ENCODE peak calls at places on chromosomes 5 and 9, in four cellular contexts. H is GM12878, D is H1, J is K562. F is an unnamed sample.

GRCh38 chr9:87401681-87402080 is 96.0 kb upstream of the DAPK1 start:
- DNase-seq in D (no peak), H (no peak), J (no peak), F (no peak)

GRCh38 chr9:107869111-107869510 is 379.5 kb upstream of the KLF4 start:
- DNase-seq in H (no peak), J (no peak), D (no peak), F (no peak)

GRCh38 chr5:96729156-96729555 is 67.0 kb downstream of the CAST start:
- DNase-seq in H (no peak), D (no peak), J (no peak), F (no peak)

GRCh38 chr9:68942790-68943189 is 71.1 kb downstream of the PRKACG start:
- DNase-seq in J (no peak), D (no peak), H (no peak), F (no peak)

GRCh38 chr5:171442287-171443042 is 23.0 kb downstream of the FGF18 start:
- DNase-seq in J (peak), D (no peak), H (no peak), F (no peak)

GRCh38 chr9:104903609-104904008 is 24.3 kb downstream of the ABCA1 start:
- DNase-seq in D (no peak), H (no peak), J (no peak), F (no peak)

GRCh38 chr5:168260353-168261211 is 30.9 kb upstream of the WWC1 start:
- DNase-seq in D (no peak), H (no peak), J (no peak), F (no peak)

GRCh38 chr9:129454468-129455067 is 166.3 kb downstream of the C9orf50 start:
- DNase-seq in J (no peak), D (no peak), H (no peak), F (no peak)

GRCh38 chr9:96644137-96644536 is 11.0 kb downstream of the PRXL2C start:
- DNase-seq in J (no peak), H (no peak), D (no peak), F (no peak)

GRCh38 chr9:95004452-95005275 is 278.2 kb downstream of the AOPEP start:
- DNase-seq in D (peak), H (no peak), J (peak), F (no peak)

GRCh38 chr9:90038778-90039177 is 434.0 kb downstream of the GADD45G start:
- DNase-seq in J (no peak), D (peak), H (no peak), F (no peak)

GRCh38 chr5:74237746-74238145 is 402.8 kb downstream of the ENC1 start:
- DNase-seq in J (no peak), H (no peak), D (no peak), F (no peak)

GRCh38 chr5:1762121-1762877 is 37.3 kb downstream of the MRPL36 start:
- DNase-seq in J (no peak), H (no peak), D (peak), F (no peak)

GRCh38 chr5:159786901-159787691 is 129.2 kb upstream of the ADRA1B start:
- DNase-seq in H (no peak), D (no peak), J (no peak), F (no peak)

GRCh38 chr5:95599252-95599651 is 20.6 kb upstream of the GPR150 start:
- DNase-seq in J (no peak), H (no peak), D (no peak), F (no peak)

GRCh38 chr5:27020965-27021364 is 17.4 kb downstream of the CDH9 start:
- DNase-seq in J (no peak), D (no peak), H (no peak), F (no peak)

GRCh38 chr9:128043467-128043868 is 23.7 kb downstream of the NAIF1 start:
- DNase-seq in J (no peak), D (no peak), H (no peak), F (no peak)

GRCh38 chr5:59592101-59592500 is 301.4 kb downstream of the PDE4D start:
- DNase-seq in H (no peak), J (no peak), D (no peak), F (no peak)

GRCh38 chr5:32100230-32100629 is 73.9 kb downstream of the GOLPH3 start:
- DNase-seq in D (peak), J (no peak), H (no peak), F (no peak)

GRCh38 chr9:120904999-120905793 is 21.4 kb downstream of the TRAF1 start:
- DNase-seq in H (no peak), J (peak), D (no peak), F (no peak)

GRCh38 chr9:35910613-35911488 is 1.6 kb downstream of the SPAAR start:
- DNase-seq in H (no peak), D (peak), J (peak), F (peak)

GRCh38 chr9:68897557-68898145 is 116.3 kb downstream of the PRKACG start:
- DNase-seq in D (no peak), H (no peak), J (no peak), F (no peak)

GRCh38 chr5:68251386-68251785 is 35.8 kb downstream of the PIK3R1 start:
- DNase-seq in H (no peak), J (no peak), D (no peak), F (no peak)

GRCh38 chr5:109290231-109290630 is 119.5 kb downstream of the PJA2 start:
- DNase-seq in H (no peak), D (no peak), J (no peak), F (no peak)

GRCh38 chr5:69024241-69024651 is 69.6 kb upstream of the SLC30A5 start:
- DNase-seq in J (peak), H (no peak), D (peak), F (peak)

GRCh38 chr5:117242028-117242427 is 667.4 kb upstream of the SEMA6A start:
- DNase-seq in J (no peak), H (no peak), D (no peak), F (no peak)

DNA sequence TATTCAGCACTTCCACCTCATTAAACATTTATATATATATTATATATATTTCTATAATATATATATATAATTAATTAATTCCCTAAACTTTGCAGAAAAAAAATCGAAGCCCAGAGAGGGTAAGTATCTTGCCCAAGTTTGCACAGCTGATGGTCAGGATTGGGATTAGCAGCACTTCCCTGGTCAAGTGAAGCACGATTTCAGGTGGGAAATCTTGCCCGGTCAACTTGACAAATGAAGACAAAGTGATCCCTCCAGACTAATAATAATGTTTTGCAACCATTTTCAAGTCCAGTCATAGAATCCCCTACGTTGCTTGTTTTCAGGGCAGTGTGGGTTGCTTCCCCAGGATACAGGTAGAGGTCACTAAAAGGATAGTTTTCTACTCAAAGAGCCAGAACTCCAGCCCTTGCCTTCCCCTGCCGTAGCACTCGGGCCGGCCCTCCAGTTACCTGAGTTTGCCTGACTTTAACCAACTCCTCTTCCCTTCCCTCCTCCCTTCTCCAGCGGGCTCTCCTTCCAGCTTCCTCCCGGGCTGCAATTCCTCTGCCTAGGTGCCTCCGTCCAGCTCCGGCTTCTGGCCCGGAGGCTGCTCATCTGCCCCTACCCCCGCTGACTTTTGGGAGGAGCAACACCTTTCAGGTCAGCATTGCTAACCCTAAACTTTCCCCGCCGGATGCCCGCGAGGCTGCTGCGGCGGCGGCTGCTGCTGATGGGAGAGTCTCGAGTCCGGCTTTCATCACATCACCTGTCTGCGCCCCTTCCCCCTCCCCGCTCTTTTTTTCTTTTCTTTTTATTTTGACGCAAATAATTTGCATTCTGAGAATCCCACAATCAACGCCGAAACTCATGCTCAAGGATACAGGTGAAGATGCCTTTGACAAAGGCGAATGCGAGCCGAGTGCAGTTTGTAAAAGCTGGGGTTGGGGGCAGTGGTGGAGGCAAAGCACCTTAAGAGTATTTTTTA is 928 bp downstream of the PRLR start:
- DNase-seq in J (no peak), D (peak), H (no peak), F (no peak)
- TF ChIP-seq EGR1 in J (no peak), D (no peak), H (no peak), F (no peak)

GRCh38 chr9:84716217-84716616 is 46.7 kb downstream of the NTRK2 start:
- DNase-seq in D (no peak), H (no peak), J (no peak), F (no peak)
- H3K4me3 ChIP-seq in D (no peak), H (no peak), J (no peak), F (no peak)

GRCh38 chr9:123567013-123567412 is 211.0 kb downstream of the CRB2 start:
- DNase-seq in D (no peak), J (no peak), H (no peak), F (no peak)
- TF ChIP-seq EGR1 in D (no peak), J (no peak), H (no peak), F (no peak)

GRCh38 chr5:130836729-130837660 is 328.1 kb downstream of the HINT1 start:
- DNase-seq in H (peak), J (no peak), D (no peak), F (no peak)
- H3K4me3 ChIP-seq in H (peak), J (no peak), D (no peak), F (peak)

GRCh38 chr5:139709587-139710369 is 61.6 kb downstream of the CXXC5 start:
- DNase-seq in D (peak), J (no peak), H (no peak), F (no peak)

GRCh38 chr5:139708877-139709586 is 60.9 kb downstream of the CXXC5 start:
- DNase-seq in J (peak), H (no peak), D (no peak), F (no peak)

GRCh38 chr5:139711852-139712171 is 63.7 kb downstream of the CXXC5 start:
- DNase-seq in D (peak), H (no peak), J (no peak), F (no peak)

GRCh38 chr5:139710370-139711066 is 62.4 kb downstream of the CXXC5 start:
- DNase-seq in H (no peak), J (peak), D (peak), F (no peak)

DNA sequence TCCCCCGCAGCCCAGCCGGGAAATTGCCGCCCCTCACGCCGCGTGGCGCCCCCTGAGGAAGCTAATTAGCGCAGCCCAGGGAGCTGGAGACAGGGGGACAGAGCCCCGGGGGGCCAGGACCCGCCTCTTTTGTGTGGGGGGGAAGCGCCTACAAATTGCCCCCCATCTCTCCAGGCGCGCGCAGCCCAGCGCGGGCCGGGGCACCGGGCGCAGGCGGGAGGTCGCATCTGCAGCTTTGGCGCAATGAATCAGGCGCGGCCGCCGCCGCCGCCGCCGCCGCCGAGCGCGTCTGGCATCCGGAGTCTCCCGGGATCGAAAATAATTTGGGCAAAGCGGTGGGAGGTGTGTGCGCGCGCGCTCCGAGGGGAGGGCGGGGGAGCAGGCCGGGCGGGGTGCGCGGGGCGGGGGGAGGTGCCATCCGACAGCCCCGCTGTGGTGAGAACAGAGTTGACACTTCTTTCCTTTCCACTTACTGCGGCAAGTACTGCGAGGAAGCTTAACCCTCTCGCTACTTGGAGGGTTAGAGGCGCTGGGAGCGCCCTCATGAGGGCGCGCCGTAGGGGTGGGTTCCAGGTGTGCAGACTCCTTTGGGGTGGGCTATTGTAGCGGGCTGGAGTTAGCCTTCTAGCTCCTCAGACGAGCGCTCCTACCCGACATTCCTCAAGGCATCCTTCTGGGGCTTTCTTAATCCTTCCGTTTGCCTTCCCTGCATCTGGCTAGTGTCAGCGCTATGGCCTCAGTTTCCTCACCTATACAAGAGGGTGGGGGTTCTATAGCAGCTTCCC is 63.1 kb downstream of the CXXC5 start:
- DNase-seq in J (peak), D (peak), H (no peak), F (no peak)
- TF ChIP-seq EGR1 in J (no peak), D (no peak), H (no peak), F (no peak)

GRCh38 chr9:114656301-114656700 is 1.3 kb downstream of the TEX53 start:
- DNase-seq in D (no peak), J (no peak), H (no peak), F (no peak)
- H3K4me3 ChIP-seq in D (no peak), J (no peak), H (no peak), F (no peak)

DNA sequence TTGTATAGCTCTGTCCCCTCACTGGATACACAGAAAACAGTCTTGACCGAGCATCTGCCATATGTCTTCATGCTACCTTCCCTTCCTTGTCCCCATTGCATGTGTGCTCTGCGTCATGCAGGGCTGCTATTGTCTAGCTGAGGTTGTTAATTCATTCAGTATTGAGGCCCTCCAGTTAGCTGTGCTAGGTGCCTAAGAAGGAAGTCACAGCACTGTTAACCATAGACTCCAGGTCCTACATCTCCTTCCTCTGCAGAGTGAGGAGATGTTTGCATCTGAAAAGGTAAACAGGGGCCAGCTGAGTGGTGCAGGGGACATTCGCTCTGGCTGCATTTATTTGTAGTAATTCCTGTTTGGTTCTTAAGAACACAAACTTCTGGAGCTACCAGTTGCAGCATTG is 48.2 kb downstream of the SLC1A3 start:
- DNase-seq in D (no peak), J (no peak), H (no peak), F (no peak)
- TF ChIP-seq EGR1 in D (no peak), J (no peak), H (no peak), F (no peak)

GRCh38 chr5:76083555-76084495 is 642 bp downstream of the SV2C start:
- DNase-seq in D (peak), J (no peak), H (no peak), F (no peak)
- H3K4me3 ChIP-seq in D (peak), J (no peak), H (peak), F (no peak)

GRCh38 chr9:126705311-126705766 is 91.6 kb downstream of the LMX1B start:
- DNase-seq in D (peak), J (peak), H (no peak), F (peak)

GRCh38 chr9:126705767-126706697 is 92.3 kb downstream of the LMX1B start:
- DNase-seq in H (no peak), J (peak), D (peak), F (peak)

GRCh38 chr9:126708178-126708577 is 94.5 kb downstream of the LMX1B start:
- DNase-seq in H (no peak), J (no peak), D (no peak), F (no peak)

GRCh38 chr9:126706698-126707053 is 92.9 kb downstream of the LMX1B start:
- DNase-seq in H (no peak), J (no peak), D (no peak), F (no peak)

GRCh38 chr9:126707083-126707482 is 93.4 kb downstream of the LMX1B start:
- DNase-seq in D (no peak), J (no peak), H (no peak), F (no peak)
- TF ChIP-seq EGR1 in D (no peak), J (no peak), H (no peak), F (no peak)

GRCh38 chr5:56818409-56819026 is 3.2 kb downstream of the MAP3K1 start:
- DNase-seq in H (no peak), D (no peak), J (no peak), F (no peak)

GRCh38 chr5:56815657-56816545 is 552 bp downstream of the MAP3K1 start:
- DNase-seq in J (peak), H (no peak), D (peak), F (no peak)

GRCh38 chr5:56816546-56817081 is 1.3 kb downstream of the MAP3K1 start:
- DNase-seq in D (no peak), J (peak), H (no peak), F (no peak)

GRCh38 chr5:56817306-56817986 is 2.1 kb downstream of the MAP3K1 start:
- DNase-seq in J (no peak), D (no peak), H (no peak), F (no peak)

GRCh38 chr5:56819027-56819881 is 3.9 kb downstream of the MAP3K1 start:
- DNase-seq in H (no peak), D (no peak), J (no peak), F (no peak)
- H3K4me3 ChIP-seq in H (peak), D (no peak), J (peak), F (no peak)

F was measured in HCT116.